ENCODE peak calls at places on chromosomes 12 and 14, in nine cellular contexts. One of them, this sample, is unnamed.
A peak's percentile ranks its signal among the peaks of the same experiment; 100 is the strongest.

GRCh38 chr14:52399886-52400599 is 85.9 kb downstream of the PTGER2 start:
- DNase-seq in endothelial cell: no peak
- DNase-seq in PC-3: peak; percentile 40
- DNase-seq in tibial nerve: no peak
- DNase-seq in neural crest cell: no peak
- DNase-seq in choroid plexus epithelial cell: peak; percentile 70
- DNase-seq in epithelial cell of esophagus: peak; percentile 7
- DNase-seq in CD8-positive, alpha-beta T cell: no peak
- DNase-seq in HL-60: peak; percentile 34
- DNase-seq in this sample: no peak

GRCh38 chr12:8987163-8987562 is 2.2 kb upstream of the KLRG1 start:
- DNase-seq in endothelial cell: no peak
- DNase-seq in PC-3: no peak
- DNase-seq in tibial nerve: no peak
- DNase-seq in neural crest cell: no peak
- DNase-seq in choroid plexus epithelial cell: no peak
- DNase-seq in epithelial cell of esophagus: no peak
- DNase-seq in CD8-positive, alpha-beta T cell: no peak
- DNase-seq in HL-60: no peak
- DNase-seq in this sample: no peak

GRCh38 chr12:58504539-58504938 is 415.8 kb downstream of the LRIG3 start:
- DNase-seq in endothelial cell: no peak
- DNase-seq in PC-3: peak; percentile 51
- DNase-seq in tibial nerve: no peak
- DNase-seq in neural crest cell: no peak
- DNase-seq in choroid plexus epithelial cell: no peak
- DNase-seq in epithelial cell of esophagus: peak; percentile 72
- DNase-seq in CD8-positive, alpha-beta T cell: no peak
- DNase-seq in HL-60: no peak
- DNase-seq in this sample: no peak

GRCh38 chr12:67220065-67220464 is 49.1 kb upstream of the CAND1 start:
- DNase-seq in endothelial cell: peak; percentile 16
- DNase-seq in PC-3: peak; percentile 62
- DNase-seq in tibial nerve: no peak
- DNase-seq in neural crest cell: no peak
- DNase-seq in choroid plexus epithelial cell: peak; percentile 19
- DNase-seq in epithelial cell of esophagus: peak; percentile 63
- DNase-seq in CD8-positive, alpha-beta T cell: no peak
- DNase-seq in HL-60: no peak
- DNase-seq in this sample: peak; percentile 54

GRCh38 chr14:59359451-59360124 is 105.6 kb downstream of the GPR135 start:
- DNase-seq in endothelial cell: no peak
- DNase-seq in PC-3: peak; percentile 76
- DNase-seq in tibial nerve: no peak
- DNase-seq in neural crest cell: no peak
- DNase-seq in choroid plexus epithelial cell: peak; percentile 49
- DNase-seq in epithelial cell of esophagus: no peak
- DNase-seq in CD8-positive, alpha-beta T cell: no peak
- DNase-seq in HL-60: no peak
- DNase-seq in this sample: no peak

GRCh38 chr12:79326225-79326624 is 364.5 kb downstream of the PAWR start:
- DNase-seq in endothelial cell: no peak
- DNase-seq in PC-3: no peak
- DNase-seq in tibial nerve: no peak
- DNase-seq in neural crest cell: no peak
- DNase-seq in choroid plexus epithelial cell: no peak
- DNase-seq in epithelial cell of esophagus: no peak
- DNase-seq in CD8-positive, alpha-beta T cell: no peak
- DNase-seq in HL-60: no peak
- DNase-seq in this sample: no peak

GRCh38 chr14:21084988-21085853 is 13.2 kb downstream of the ZNF219 start:
- DNase-seq in endothelial cell: no peak
- DNase-seq in PC-3: peak; percentile 20
- DNase-seq in tibial nerve: no peak
- DNase-seq in neural crest cell: no peak
- DNase-seq in choroid plexus epithelial cell: peak; percentile 63
- DNase-seq in epithelial cell of esophagus: peak; percentile 74
- DNase-seq in CD8-positive, alpha-beta T cell: no peak
- DNase-seq in HL-60: peak; percentile 61
- DNase-seq in this sample: no peak

GRCh38 chr12:48972213-48973021 is 882 bp upstream of the WNT10B start:
- DNase-seq in endothelial cell: no peak
- DNase-seq in PC-3: no peak
- DNase-seq in tibial nerve: no peak
- DNase-seq in neural crest cell: no peak
- DNase-seq in choroid plexus epithelial cell: no peak
- DNase-seq in epithelial cell of esophagus: no peak
- DNase-seq in CD8-positive, alpha-beta T cell: no peak
- DNase-seq in HL-60: peak; percentile 78
- DNase-seq in this sample: peak; percentile 68

GRCh38 chr14:101960225-101960624 is 4.1 kb upstream of the DYNC1H1 start:
- DNase-seq in endothelial cell: peak; percentile 41
- DNase-seq in PC-3: peak; percentile 48
- DNase-seq in tibial nerve: no peak
- DNase-seq in neural crest cell: peak; percentile 27
- DNase-seq in choroid plexus epithelial cell: no peak
- DNase-seq in epithelial cell of esophagus: no peak
- DNase-seq in CD8-positive, alpha-beta T cell: no peak
- DNase-seq in HL-60: no peak
- DNase-seq in this sample: peak; percentile 59

GRCh38 chr12:69059465-69060457 is 126.8 kb upstream of the CPM start:
- DNase-seq in endothelial cell: no peak
- DNase-seq in PC-3: peak; percentile 95
- DNase-seq in tibial nerve: no peak
- DNase-seq in neural crest cell: no peak
- DNase-seq in choroid plexus epithelial cell: peak; percentile 87
- DNase-seq in epithelial cell of esophagus: peak; percentile 96
- DNase-seq in CD8-positive, alpha-beta T cell: no peak
- DNase-seq in HL-60: no peak
- DNase-seq in this sample: no peak

GRCh38 chr14:104554608-104555401 is 24.8 kb upstream of the C14orf180 start:
- DNase-seq in endothelial cell: no peak
- DNase-seq in PC-3: no peak
- DNase-seq in tibial nerve: no peak
- DNase-seq in neural crest cell: no peak
- DNase-seq in choroid plexus epithelial cell: no peak
- DNase-seq in epithelial cell of esophagus: no peak
- DNase-seq in CD8-positive, alpha-beta T cell: no peak
- DNase-seq in HL-60: no peak
- DNase-seq in this sample: no peak

GRCh38 chr14:50862171-50862570 is 9.7 kb upstream of the ABHD12B start:
- DNase-seq in endothelial cell: no peak
- DNase-seq in PC-3: no peak
- DNase-seq in tibial nerve: no peak
- DNase-seq in neural crest cell: no peak
- DNase-seq in choroid plexus epithelial cell: peak; percentile 76
- DNase-seq in epithelial cell of esophagus: no peak
- DNase-seq in CD8-positive, alpha-beta T cell: no peak
- DNase-seq in HL-60: no peak
- DNase-seq in this sample: no peak

GRCh38 chr14:20469890-20470858 is 968 bp downstream of the PNP start:
- DNase-seq in endothelial cell: peak; percentile 19
- DNase-seq in PC-3: peak; percentile 90
- DNase-seq in tibial nerve: no peak
- DNase-seq in neural crest cell: no peak
- DNase-seq in choroid plexus epithelial cell: no peak
- DNase-seq in epithelial cell of esophagus: peak; percentile 94
- DNase-seq in CD8-positive, alpha-beta T cell: no peak
- DNase-seq in HL-60: peak; percentile 73
- DNase-seq in this sample: peak; percentile 37

GRCh38 chr12:121773011-121773777 is 20.3 kb downstream of the RHOF start:
- DNase-seq in endothelial cell: peak; percentile 75
- DNase-seq in PC-3: peak; percentile 84
- DNase-seq in tibial nerve: peak; percentile 37
- DNase-seq in neural crest cell: peak; percentile 59
- DNase-seq in choroid plexus epithelial cell: peak; percentile 75
- DNase-seq in epithelial cell of esophagus: peak; percentile 78
- DNase-seq in CD8-positive, alpha-beta T cell: peak; percentile 63
- DNase-seq in HL-60: no peak
- DNase-seq in this sample: peak; percentile 92

GRCh38 chr12:121769831-121770301 is 23.6 kb downstream of the RHOF start:
- DNase-seq in endothelial cell: no peak
- DNase-seq in PC-3: no peak
- DNase-seq in tibial nerve: no peak
- DNase-seq in neural crest cell: no peak
- DNase-seq in choroid plexus epithelial cell: no peak
- DNase-seq in epithelial cell of esophagus: no peak
- DNase-seq in CD8-positive, alpha-beta T cell: no peak
- DNase-seq in HL-60: no peak
- DNase-seq in this sample: no peak

GRCh38 chr12:121769297-121769830 is 24.1 kb downstream of the RHOF start:
- DNase-seq in endothelial cell: no peak
- DNase-seq in PC-3: no peak
- DNase-seq in tibial nerve: no peak
- DNase-seq in neural crest cell: no peak
- DNase-seq in choroid plexus epithelial cell: no peak
- DNase-seq in epithelial cell of esophagus: no peak
- DNase-seq in CD8-positive, alpha-beta T cell: no peak
- DNase-seq in HL-60: no peak
- DNase-seq in this sample: no peak

GRCh38 chr12:121770802-121771625 is 22.5 kb downstream of the RHOF start:
- DNase-seq in endothelial cell: no peak
- DNase-seq in PC-3: no peak
- DNase-seq in tibial nerve: no peak
- DNase-seq in neural crest cell: no peak
- DNase-seq in choroid plexus epithelial cell: no peak
- DNase-seq in epithelial cell of esophagus: no peak
- DNase-seq in CD8-positive, alpha-beta T cell: no peak
- DNase-seq in HL-60: no peak
- DNase-seq in this sample: no peak

DNA sequence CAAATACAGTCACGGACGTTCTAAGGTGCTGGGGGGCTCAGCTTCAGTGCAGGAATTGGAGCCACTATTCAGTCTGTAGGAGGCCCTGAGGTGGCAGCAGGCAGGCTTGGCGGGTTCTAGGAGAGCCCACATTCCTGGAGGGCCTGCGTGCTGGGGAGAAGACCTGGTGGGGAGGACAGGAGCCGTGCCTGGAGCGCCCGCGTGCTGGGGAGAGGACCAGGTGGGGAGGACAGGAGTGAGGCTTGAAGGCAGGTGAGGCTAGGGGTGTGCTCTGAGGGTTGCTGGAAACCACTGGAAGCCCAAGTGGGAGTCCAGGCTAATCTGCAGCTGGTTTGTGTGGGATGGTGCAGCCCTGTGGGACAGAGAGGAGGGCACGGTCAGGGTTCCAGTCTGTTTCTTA is 23.1 kb downstream of the RHOF start:
- DNase-seq in endothelial cell: no peak
- DNase-seq in PC-3: no peak
- DNase-seq in tibial nerve: no peak
- DNase-seq in neural crest cell: no peak
- DNase-seq in choroid plexus epithelial cell: no peak
- DNase-seq in epithelial cell of esophagus: no peak
- DNase-seq in CD8-positive, alpha-beta T cell: no peak
- DNase-seq in HL-60: no peak
- DNase-seq in this sample: no peak
- TF ChIP-seq CTCF in endothelial cell: no peak
- TF ChIP-seq CTCF in PC-3: no peak
- TF ChIP-seq CTCF in tibial nerve: no peak
- TF ChIP-seq CTCF in neural crest cell: no peak
- TF ChIP-seq CTCF in choroid plexus epithelial cell: no peak
- TF ChIP-seq CTCF in epithelial cell of esophagus: no peak
- TF ChIP-seq CTCF in CD8-positive, alpha-beta T cell: no peak
- TF ChIP-seq CTCF in HL-60: no peak
- TF ChIP-seq CTCF in this sample: no peak

DNA sequence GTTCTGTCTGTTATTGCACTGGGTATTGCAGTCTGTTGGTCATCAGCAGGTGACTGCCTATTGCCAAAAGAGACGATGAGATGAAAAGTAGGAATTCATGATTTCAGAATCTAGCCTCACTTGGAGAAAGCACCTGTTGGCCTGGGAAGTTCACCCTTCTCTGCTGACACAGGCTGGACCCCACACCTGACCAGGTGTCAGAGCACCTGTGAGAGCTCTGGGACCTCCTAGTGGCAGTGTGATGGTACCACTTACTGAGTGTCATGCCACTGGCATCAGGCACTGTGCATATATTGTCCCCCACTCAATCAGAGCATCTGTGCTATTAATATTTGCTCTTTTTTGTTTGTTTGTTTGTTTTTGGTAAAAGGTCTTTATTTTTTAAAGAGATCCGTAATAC is 68.0 kb downstream of the RASSF3 start:
- DNase-seq in endothelial cell: no peak
- DNase-seq in PC-3: peak; percentile 30
- DNase-seq in tibial nerve: no peak
- DNase-seq in neural crest cell: no peak
- DNase-seq in choroid plexus epithelial cell: no peak
- DNase-seq in epithelial cell of esophagus: peak; percentile 59
- DNase-seq in CD8-positive, alpha-beta T cell: no peak
- DNase-seq in HL-60: no peak
- DNase-seq in this sample: no peak
- TF ChIP-seq CTCF in endothelial cell: no peak
- TF ChIP-seq CTCF in PC-3: peak; percentile 54
- TF ChIP-seq CTCF in tibial nerve: no peak
- TF ChIP-seq CTCF in neural crest cell: no peak
- TF ChIP-seq CTCF in choroid plexus epithelial cell: no peak
- TF ChIP-seq CTCF in epithelial cell of esophagus: peak; percentile 37
- TF ChIP-seq CTCF in CD8-positive, alpha-beta T cell: peak; percentile 27
- TF ChIP-seq CTCF in HL-60: no peak
- TF ChIP-seq CTCF in this sample: peak; percentile 55

DNA sequence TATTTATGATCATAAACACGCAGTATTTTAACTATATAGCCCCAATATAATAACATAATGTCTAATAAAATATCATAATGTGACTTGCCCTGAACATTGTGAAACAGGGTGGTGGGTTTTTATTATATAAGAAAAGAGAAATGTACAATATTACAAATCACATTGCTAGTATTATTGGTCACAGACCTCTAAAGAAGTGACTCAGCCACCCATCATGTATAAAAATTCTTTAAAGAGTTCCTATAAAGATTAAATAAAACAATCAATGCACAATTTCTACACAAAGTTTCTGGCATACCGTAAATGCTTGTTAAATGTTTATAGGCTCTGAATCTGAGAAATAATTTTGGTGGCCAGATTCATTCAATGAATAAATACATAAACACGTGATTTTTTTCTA is 28.9 kb downstream of the ABCC9 start:
- DNase-seq in endothelial cell: no peak
- DNase-seq in PC-3: peak; percentile 88
- DNase-seq in tibial nerve: no peak
- DNase-seq in neural crest cell: no peak
- DNase-seq in choroid plexus epithelial cell: peak; percentile 10
- DNase-seq in epithelial cell of esophagus: peak; percentile 1
- DNase-seq in CD8-positive, alpha-beta T cell: no peak
- DNase-seq in HL-60: no peak
- DNase-seq in this sample: no peak
- TF ChIP-seq CTCF in endothelial cell: no peak
- TF ChIP-seq CTCF in PC-3: no peak
- TF ChIP-seq CTCF in tibial nerve: no peak
- TF ChIP-seq CTCF in neural crest cell: no peak
- TF ChIP-seq CTCF in choroid plexus epithelial cell: no peak
- TF ChIP-seq CTCF in epithelial cell of esophagus: no peak
- TF ChIP-seq CTCF in CD8-positive, alpha-beta T cell: no peak
- TF ChIP-seq CTCF in HL-60: no peak
- TF ChIP-seq CTCF in this sample: no peak

DNA sequence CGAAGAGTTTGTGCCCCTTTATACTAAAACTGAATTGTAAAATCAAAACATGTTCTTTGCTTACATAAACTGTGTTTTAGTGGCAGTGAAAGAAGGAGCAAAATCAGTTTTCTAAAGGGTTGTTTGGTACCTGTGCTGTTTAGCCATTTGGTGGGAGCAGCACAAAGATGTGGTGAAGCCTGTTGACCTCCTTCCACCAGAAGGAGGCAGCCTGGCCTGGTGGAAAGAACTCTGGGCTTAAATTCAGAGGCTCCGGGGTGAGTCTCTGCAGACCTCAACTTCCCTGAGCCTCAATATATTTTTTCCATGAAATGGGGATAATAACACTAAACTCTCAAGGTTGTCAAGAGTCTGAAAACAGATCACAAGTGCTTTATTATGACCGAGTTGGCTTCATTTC is 502.5 kb downstream of the VRK1 start:
- DNase-seq in endothelial cell: no peak
- DNase-seq in PC-3: no peak
- DNase-seq in tibial nerve: no peak
- DNase-seq in neural crest cell: no peak
- DNase-seq in choroid plexus epithelial cell: no peak
- DNase-seq in epithelial cell of esophagus: no peak
- DNase-seq in CD8-positive, alpha-beta T cell: no peak
- DNase-seq in HL-60: no peak
- DNase-seq in this sample: peak; percentile 59
- TF ChIP-seq CTCF in endothelial cell: no peak
- TF ChIP-seq CTCF in PC-3: peak; percentile 47
- TF ChIP-seq CTCF in tibial nerve: no peak
- TF ChIP-seq CTCF in neural crest cell: peak; percentile 30
- TF ChIP-seq CTCF in choroid plexus epithelial cell: no peak
- TF ChIP-seq CTCF in epithelial cell of esophagus: no peak
- TF ChIP-seq CTCF in CD8-positive, alpha-beta T cell: no peak
- TF ChIP-seq CTCF in HL-60: no peak
- TF ChIP-seq CTCF in this sample: peak; percentile 74